ENCODE peak calls at places on chromosomes 16 and 17, in seven cellular contexts. O is choroid plexus epithelial cell; N is GDM1; Y is psoas muscle; I is CD4-positive, alpha-beta T cell; B is NCI-H510A treated with DMSO at 0.1 percent for 48 hours; Q is fibroblast of the conjunctiva. R is an unnamed sample.

GRCh38 chr16:73124097-73124652 is 76.2 kb upstream of the ZFHX3 start:
- DNase-seq in O (peak), N (no peak), Y (no peak), I (no peak), B (no peak), Q (no peak), R (no peak)

GRCh38 chr16:67857547-67858233 is 10.2 kb upstream of the CENPT start:
- DNase-seq in O (peak), N (no peak), Y (peak), I (peak), B (peak), Q (peak), R (no peak)

GRCh38 chr16:28010671-28011070 is 52.8 kb downstream of the GSG1L start:
- DNase-seq in O (peak), N (no peak), Y (no peak), I (no peak), B (no peak), Q (no peak), R (no peak)

GRCh38 chr17:79672496-79672895 is 58.2 kb upstream of the ENPP7 start:
- DNase-seq in O (no peak), N (no peak), Y (no peak), I (no peak), B (no peak), Q (no peak), R (no peak)

GRCh38 chr17:72171703-72172670 is 51.2 kb downstream of the SOX9 start:
- DNase-seq in O (no peak), N (no peak), Y (no peak), I (no peak), B (no peak), Q (no peak), R (no peak)

GRCh38 chr17:82301916-82302497 is 15.4 kb downstream of the CD7 start:
- DNase-seq in O (no peak), N (peak), Y (no peak), I (peak), B (no peak), Q (no peak), R (no peak)

GRCh38 chr17:6501359-6501758 is 55.0 kb downstream of the PITPNM3 start:
- DNase-seq in O (no peak), N (no peak), Y (no peak), I (no peak), B (no peak), Q (no peak), R (no peak)

GRCh38 chr16:85248857-85249256 is 136.6 kb upstream of the CIBAR2 start:
- DNase-seq in O (no peak), N (no peak), Y (no peak), I (no peak), B (no peak), Q (no peak), R (no peak)

GRCh38 chr17:5877948-5878347 is 192.2 kb upstream of the WSCD1 start:
- DNase-seq in O (peak), N (no peak), Y (peak), I (no peak), B (no peak), Q (no peak), R (no peak)

GRCh38 chr17:74797824-74798223 is 21.7 kb upstream of the NAT9 start:
- DNase-seq in O (no peak), N (no peak), Y (no peak), I (no peak), B (no peak), Q (no peak), R (no peak)

GRCh38 chr16:4728676-4729075 is 5.4 kb downstream of the ANKS3 start:
- DNase-seq in O (no peak), N (no peak), Y (peak), I (no peak), B (no peak), Q (no peak), R (no peak)

GRCh38 chr17:39563476-39563875 is 44.2 kb downstream of the NEUROD2 start:
- DNase-seq in O (no peak), N (no peak), Y (no peak), I (no peak), B (peak), Q (no peak), R (no peak)

GRCh38 chr16:2963611-2964415 is at the start of gene KREMEN2:
- DNase-seq in O (peak), N (peak), Y (peak), I (peak), B (peak), Q (no peak), R (no peak)

GRCh38 chr16:84379731-84380369 is 11.5 kb downstream of the ATP2C2 start:
- DNase-seq in O (no peak), N (no peak), Y (no peak), I (no peak), B (no peak), Q (no peak), R (no peak)

GRCh38 chr16:89536371-89536770 is 24.1 kb upstream of the RPL13 start:
- DNase-seq in O (no peak), N (no peak), Y (no peak), I (no peak), B (no peak), Q (no peak), R (no peak)

GRCh38 chr16:85751665-85752501 is 987 bp upstream of the C16orf74 start:
- DNase-seq in O (no peak), N (no peak), Y (no peak), I (no peak), B (no peak), Q (no peak), R (no peak)

GRCh38 chr16:24151482-24151939 is 104.6 kb upstream of the CACNG3 start:
- DNase-seq in O (no peak), N (no peak), Y (no peak), I (no peak), B (no peak), Q (no peak), R (no peak)

GRCh38 chr16:89375021-89375420 is 115.3 kb downstream of the ANKRD11 start:
- DNase-seq in O (peak), N (no peak), Y (peak), I (no peak), B (peak), Q (no peak), R (no peak)

GRCh38 chr16:27746076-27746855 is 196.3 kb downstream of the KATNIP start:
- DNase-seq in O (no peak), N (no peak), Y (peak), I (no peak), B (no peak), Q (no peak), R (no peak)

GRCh38 chr17:4808378-4808767 is 1.4 kb downstream of the PLD2 start:
- DNase-seq in O (no peak), N (no peak), Y (peak), I (no peak), B (no peak), Q (no peak), R (no peak)

GRCh38 chr16:11234884-11235702 is 20.9 kb downstream of the SOCS1 start:
- DNase-seq in O (peak), N (no peak), Y (no peak), I (no peak), B (no peak), Q (no peak), R (no peak)

GRCh38 chr16:12874135-12874534 is 27.3 kb upstream of the SHISA9 start:
- DNase-seq in O (peak), N (no peak), Y (no peak), I (no peak), B (no peak), Q (peak), R (no peak)

GRCh38 chr16:11004351-11004750 is 60.0 kb downstream of the CLEC16A start:
- DNase-seq in O (peak), N (no peak), Y (no peak), I (no peak), B (no peak), Q (no peak), R (no peak)

GRCh38 chr17:75313941-75314550 is 24.8 kb upstream of the SLC25A19 start:
- DNase-seq in O (peak), N (no peak), Y (peak), I (no peak), B (no peak), Q (no peak), R (no peak)

GRCh38 chr16:14669776-14670175 is 24.3 kb downstream of the PLA2G10 start:
- DNase-seq in O (no peak), N (no peak), Y (no peak), I (no peak), B (no peak), Q (no peak), R (no peak)

GRCh38 chr17:31394544-31394943 is 3.1 kb downstream of the RAB11FIP4 start:
- DNase-seq in O (peak), N (peak), Y (no peak), I (peak), B (no peak), Q (peak), R (peak)

GRCh38 chr17:11204991-11205390 is 36.0 kb upstream of the SHISA6 start:
- DNase-seq in O (no peak), N (no peak), Y (no peak), I (no peak), B (no peak), Q (no peak), R (no peak)

GRCh38 chr17:30290696-30291570 is 811 bp downstream of the BLMH start:
- DNase-seq in O (peak), N (no peak), Y (peak), I (peak), B (peak), Q (no peak), R (no peak)

GRCh38 chr17:7256766-7257456 is 4.9 kb downstream of the ELP5 start:
- DNase-seq in O (no peak), N (no peak), Y (no peak), I (no peak), B (no peak), Q (no peak), R (no peak)

GRCh38 chr16:87135631-87136030 is 181.6 kb downstream of the C16orf95 start:
- DNase-seq in O (no peak), N (no peak), Y (no peak), I (no peak), B (no peak), Q (no peak), R (no peak)

GRCh38 chr17:65514082-65514481 is 47.4 kb downstream of the AXIN2 start:
- DNase-seq in O (peak), N (no peak), Y (no peak), I (no peak), B (no peak), Q (peak), R (no peak)

GRCh38 chr17:34703533-34703932 is 124.2 kb downstream of the TMEM132E start:
- DNase-seq in O (peak), N (no peak), Y (no peak), I (no peak), B (no peak), Q (no peak), R (peak)

GRCh38 chr17:69282002-69282401 is 44.9 kb downstream of the ABCA5 start:
- DNase-seq in O (no peak), N (no peak), Y (no peak), I (no peak), B (no peak), Q (no peak), R (no peak)

GRCh38 chr16:11101695-11102522 is 154.1 kb downstream of the SOCS1 start:
- DNase-seq in O (peak), N (no peak), Y (no peak), I (no peak), B (no peak), Q (no peak), R (peak)

GRCh38 chr16:88940196-88941050 is 36.6 kb downstream of the CBFA2T3 start:
- DNase-seq in O (no peak), N (no peak), Y (no peak), I (no peak), B (no peak), Q (no peak), R (no peak)

GRCh38 chr17:7021993-7022778 is 664 bp upstream of the BCL6B start:
- DNase-seq in O (peak), N (peak), Y (peak), I (peak), B (peak), Q (peak), R (no peak)

GRCh38 chr16:85829751-85830445 is 30.4 kb downstream of the COX4I1 start:
- DNase-seq in O (no peak), N (peak), Y (no peak), I (no peak), B (no peak), Q (no peak), R (no peak)

GRCh38 chr16:50185005-50185505 is 31.9 kb downstream of the TENT4B start:
- DNase-seq in O (peak), N (no peak), Y (no peak), I (no peak), B (no peak), Q (no peak), R (no peak)